ENCODE peak calls at places on chromosomes 5 and 9, in six cellular contexts. D is upper lobe of right lung, Q is bronchial epithelial cell, V is Panc1, G is heart left ventricle, E is body of pancreas. K is an unnamed sample. For H3K36me3, the result is how much of the 10 kb centered on the place peaks cover.

GRCh38 chr5:141879941-141880738 is 1.9 kb upstream of the PCDH1 start:
- DNase-seq in D (no peak), Q (no peak), V (no peak), G (no peak), E (no peak), K (no peak)

GRCh38 chr5:120447706-120448239 is 16.3 kb upstream of the PRR16 start:
- DNase-seq in D (no peak), Q (peak), V (no peak), G (no peak), E (no peak), K (no peak)

GRCh38 chr9:23537192-23538059 is 288.6 kb downstream of the ELAVL2 start:
- DNase-seq in D (no peak), Q (no peak), V (no peak), G (no peak), E (no peak), K (peak)

GRCh38 chr5:106314221-106314824 is 1356.4 kb downstream of the EFNA5 start:
- DNase-seq in D (no peak), Q (no peak), V (no peak), G (no peak), E (no peak), K (no peak)

GRCh38 chr9:99134893-99135341 is 30.0 kb downstream of the TGFBR1 start:
- DNase-seq in D (no peak), Q (no peak), V (no peak), G (no peak), E (no peak), K (no peak)

GRCh38 chr9:91741529-91741928 is 208.5 kb downstream of the ROR2 start:
- DNase-seq in D (no peak), Q (peak), V (no peak), G (no peak), E (no peak), K (no peak)

GRCh38 chr9:109536859-109537258 is 38.8 kb upstream of the PTPN3 start:
- DNase-seq in D (no peak), Q (no peak), V (no peak), G (no peak), E (no peak), K (peak)

GRCh38 chr5:172941067-172941516 is 18.1 kb upstream of the RPL26L1 start:
- DNase-seq in D (no peak), Q (no peak), V (no peak), G (no peak), E (no peak), K (no peak)

GRCh38 chr9:91101598-91102168 is 260.0 kb downstream of the AUH start:
- DNase-seq in D (no peak), Q (no peak), V (no peak), G (no peak), E (no peak), K (no peak)

GRCh38 chr9:15373201-15373530 is 49.5 kb upstream of the SNAPC3 start:
- DNase-seq in D (no peak), Q (no peak), V (no peak), G (no peak), E (no peak), K (no peak)

GRCh38 chr5:10704949-10705621 is 55.9 kb downstream of the DAP start:
- DNase-seq in D (no peak), Q (peak), V (no peak), G (no peak), E (no peak), K (no peak)

GRCh38 chr9:97751510-97751909 is 54.4 kb upstream of the XPA start:
- DNase-seq in D (no peak), Q (no peak), V (no peak), G (no peak), E (no peak), K (no peak)

GRCh38 chr9:70475211-70475610 is 60.8 kb upstream of the KLF9 start:
- DNase-seq in D (no peak), Q (no peak), V (no peak), G (no peak), E (peak), K (no peak)

GRCh38 chr9:114515528-114515927 is 10.3 kb upstream of the WHRN start:
- DNase-seq in D (no peak), Q (no peak), V (no peak), G (no peak), E (no peak), K (no peak)

GRCh38 chr9:76369583-76369982 is 24.6 kb downstream of the RFK start:
- DNase-seq in D (no peak), Q (peak), V (no peak), G (no peak), E (peak), K (peak)

GRCh38 chr9:87742813-87743428 is 17.0 kb downstream of the CTSL start:
- DNase-seq in D (no peak), Q (peak), V (no peak), G (no peak), E (no peak), K (no peak)

GRCh38 chr5:142063878-142064331 is 44.7 kb upstream of the NDFIP1 start:
- DNase-seq in D (no peak), Q (no peak), V (no peak), G (peak), E (peak), K (peak)

GRCh38 chr9:19975499-19975898 is 186.7 kb upstream of the SLC24A2 start:
- DNase-seq in D (no peak), Q (peak), V (no peak), G (no peak), E (no peak), K (no peak)

GRCh38 chr9:89798546-89799120 is 193.8 kb downstream of the GADD45G start:
- DNase-seq in D (no peak), Q (no peak), V (no peak), G (no peak), E (no peak), K (no peak)

GRCh38 chr5:19125956-19126713 is 861.9 kb downstream of the CDH18 start:
- DNase-seq in D (no peak), Q (peak), V (no peak), G (no peak), E (no peak), K (no peak)

GRCh38 chr9:87137718-87138117 is 190.4 kb upstream of the GAS1 start:
- DNase-seq in D (no peak), Q (no peak), V (no peak), G (no peak), E (no peak), K (no peak)

GRCh38 chr9:125556046-125556445 is 151.0 kb downstream of the MAPKAP1 start:
- DNase-seq in D (no peak), Q (no peak), V (no peak), G (no peak), E (no peak), K (no peak)
- H3K36me3 ChIP-seq in D (under half), Q (under half), V (under half), G (under half), E (under half), K (under half)

DNA sequence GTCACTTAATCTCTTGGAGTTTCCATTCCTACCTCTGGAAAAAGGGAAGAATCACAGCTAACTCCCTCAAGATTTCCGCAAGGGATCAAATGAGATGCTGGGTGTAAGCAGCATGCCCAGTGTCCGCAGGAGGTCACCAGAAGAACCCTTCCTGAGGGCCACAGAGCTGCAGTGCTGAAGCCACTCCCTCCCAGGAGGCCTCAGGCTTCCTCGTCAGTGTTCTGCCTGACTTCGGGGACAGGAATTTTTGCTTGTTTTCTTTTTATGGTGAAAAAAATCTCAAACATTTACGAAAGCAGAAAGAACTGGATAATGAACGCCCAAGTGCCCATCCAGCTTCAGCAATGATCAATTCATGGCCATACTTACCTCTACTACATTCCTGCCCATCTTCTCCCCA is 183.0 kb downstream of the CDK5RAP2 start:
- DNase-seq in D (no peak), Q (no peak), V (no peak), G (no peak), E (no peak), K (no peak)
- H3K36me3 ChIP-seq in D (half or more), Q (under half), V (under half), G (half or more), E (under half), K (half or more)

GRCh38 chr5:69238760-69239251 is 4.1 kb downstream of the CDK7 start:
- DNase-seq in D (no peak), Q (peak), V (peak), G (no peak), E (no peak), K (no peak)
- H3K36me3 ChIP-seq in D (under half), Q (under half), V (under half), G (under half), E (under half), K (under half)

GRCh38 chr5:16548115-16548514 is 68.7 kb downstream of the RETREG1 start:
- DNase-seq in D (no peak), Q (no peak), V (no peak), G (no peak), E (peak), K (no peak)

GRCh38 chr5:16547200-16547842 is 69.5 kb downstream of the RETREG1 start:
- DNase-seq in D (no peak), Q (no peak), V (no peak), G (no peak), E (no peak), K (no peak)

GRCh38 chr5:16546712-16547111 is 70.1 kb downstream of the RETREG1 start:
- DNase-seq in D (no peak), Q (no peak), V (no peak), G (no peak), E (no peak), K (no peak)

GRCh38 chr5:16542275-16542674 is 74.5 kb downstream of the RETREG1 start:
- DNase-seq in D (no peak), Q (peak), V (no peak), G (no peak), E (no peak), K (no peak)

GRCh38 chr5:16544607-16545374 is 72.0 kb downstream of the RETREG1 start:
- DNase-seq in D (no peak), Q (peak), V (no peak), G (no peak), E (no peak), K (no peak)
- H3K36me3 ChIP-seq in D (under half), Q (under half), V (under half), G (under half), E (under half), K (under half)

GRCh38 chr9:135779571-135779970 is 77.6 kb downstream of the KCNT1 start:
- DNase-seq in D (no peak), Q (no peak), V (no peak), G (no peak), E (no peak), K (no peak)
- H3K36me3 ChIP-seq in D (under half), Q (under half), V (under half), G (under half), E (under half), K (under half)

GRCh38 chr9:127445851-127446719 is 5.1 kb downstream of the RPL12 start:
- DNase-seq in D (no peak), Q (no peak), V (no peak), G (no peak), E (no peak), K (peak)
- H3K36me3 ChIP-seq in D (half or more), Q (under half), V (under half), G (half or more), E (under half), K (half or more)

GRCh38 chr9:31013371-31013770 is 1371.1 kb upstream of the ACO1 start:
- DNase-seq in D (no peak), Q (no peak), V (no peak), G (no peak), E (no peak), K (no peak)
- H3K36me3 ChIP-seq in D (under half), Q (under half), V (under half), G (under half), E (under half), K (under half)